ENCODE peak calls at places on chromosomes 3 and 15, in ten cellular contexts. H is Panc1, S is GM06990, T is gastrocnemius medialis, Q is heart left ventricle, E is AG09309, D is retinal pigment epithelial cell, Z is mucosa of descending colon, C is cardiac muscle cell, M is HCT116. I is an unnamed sample.

GRCh38 chr3:55160241-55160877 is 232.5 kb upstream of the LRTM1 start:
- DNase-seq in H (no peak), S (peak), T (peak), Q (peak), E (peak), D (peak), Z (peak), C (peak), M (no peak), I (peak)

GRCh38 chr3:47342156-47342555 is 38.7 kb upstream of the PTPN23 start:
- DNase-seq in H (no peak), S (no peak), T (no peak), Q (no peak), E (no peak), D (no peak), Z (no peak), C (peak), M (no peak), I (no peak)

GRCh38 chr3:66472313-66473134 is 28.3 kb downstream of the LRIG1 start:
- DNase-seq in H (no peak), S (peak), T (peak), Q (no peak), E (no peak), D (no peak), Z (peak), C (peak), M (no peak), I (peak)

GRCh38 chr15:77550275-77551251 is 82.1 kb downstream of the LINGO1 start:
- DNase-seq in H (no peak), S (no peak), T (no peak), Q (no peak), E (no peak), D (no peak), Z (no peak), C (no peak), M (no peak), I (no peak)

GRCh38 chr15:59918994-59919951 is 84.8 kb upstream of the FOXB1 start:
- DNase-seq in H (peak), S (peak), T (no peak), Q (no peak), E (peak), D (peak), Z (no peak), C (peak), M (no peak), I (peak)

GRCh38 chr3:136804813-136805212 is 14.1 kb upstream of the SLC35G2 start:
- DNase-seq in H (no peak), S (no peak), T (no peak), Q (no peak), E (no peak), D (no peak), Z (no peak), C (no peak), M (no peak), I (no peak)

GRCh38 chr15:52020253-52021085 is 1.4 kb downstream of the MAPK6 start:
- DNase-seq in H (no peak), S (no peak), T (no peak), Q (no peak), E (no peak), D (no peak), Z (no peak), C (peak), M (no peak), I (peak)

GRCh38 chr3:137110392-137110996 is 152.7 kb downstream of the IL20RB start:
- DNase-seq in H (peak), S (no peak), T (no peak), Q (no peak), E (no peak), D (no peak), Z (peak), C (peak), M (peak), I (peak)

GRCh38 chr3:184459355-184459754 is 79.5 kb downstream of the CHRD start:
- DNase-seq in H (peak), S (no peak), T (no peak), Q (peak), E (peak), D (no peak), Z (no peak), C (peak), M (peak), I (no peak)

GRCh38 chr3:52126036-52126435 is 28.2 kb downstream of the POC1A start:
- DNase-seq in H (no peak), S (no peak), T (no peak), Q (no peak), E (no peak), D (no peak), Z (no peak), C (no peak), M (no peak), I (no peak)

GRCh38 chr3:147157629-147158028 is 248.7 kb downstream of the ZIC4 start:
- DNase-seq in H (no peak), S (no peak), T (no peak), Q (no peak), E (peak), D (no peak), Z (no peak), C (no peak), M (no peak), I (no peak)

GRCh38 chr3:14472471-14473351 is 67.4 kb downstream of the GRIP2 start:
- DNase-seq in H (no peak), S (no peak), T (no peak), Q (no peak), E (peak), D (peak), Z (peak), C (peak), M (peak), I (peak)

DNA sequence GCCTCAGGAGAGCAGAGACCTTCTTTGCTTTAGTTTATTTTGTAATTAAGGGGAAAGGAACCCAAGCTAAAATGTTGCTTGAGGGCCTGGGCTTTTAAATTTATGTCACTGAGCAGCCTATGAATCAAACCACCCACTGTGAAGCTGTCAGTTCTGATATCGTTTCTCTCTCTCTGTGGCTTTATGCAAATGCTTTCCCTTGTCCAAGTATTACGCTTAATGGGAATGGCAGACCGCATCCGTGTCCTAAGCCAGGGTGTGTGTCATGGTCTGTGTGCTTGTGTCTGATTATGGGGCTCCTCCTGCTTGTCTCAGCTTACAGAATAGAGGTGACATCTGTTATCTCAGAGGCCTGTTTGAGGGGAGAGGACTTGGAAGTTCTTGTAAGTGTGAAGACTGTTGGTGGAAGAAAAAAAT is 82.4 kb downstream of the EBLN2 start:
- DNase-seq in H (no peak), S (no peak), T (peak), Q (no peak), E (peak), D (peak), Z (no peak), C (peak), M (no peak), I (no peak)
- H3K4me3 ChIP-seq in H (no peak), S (no peak), T (no peak), Q (no peak), E (no peak), D (no peak), Z (no peak), C (no peak), M (no peak), I (no peak)

DNA sequence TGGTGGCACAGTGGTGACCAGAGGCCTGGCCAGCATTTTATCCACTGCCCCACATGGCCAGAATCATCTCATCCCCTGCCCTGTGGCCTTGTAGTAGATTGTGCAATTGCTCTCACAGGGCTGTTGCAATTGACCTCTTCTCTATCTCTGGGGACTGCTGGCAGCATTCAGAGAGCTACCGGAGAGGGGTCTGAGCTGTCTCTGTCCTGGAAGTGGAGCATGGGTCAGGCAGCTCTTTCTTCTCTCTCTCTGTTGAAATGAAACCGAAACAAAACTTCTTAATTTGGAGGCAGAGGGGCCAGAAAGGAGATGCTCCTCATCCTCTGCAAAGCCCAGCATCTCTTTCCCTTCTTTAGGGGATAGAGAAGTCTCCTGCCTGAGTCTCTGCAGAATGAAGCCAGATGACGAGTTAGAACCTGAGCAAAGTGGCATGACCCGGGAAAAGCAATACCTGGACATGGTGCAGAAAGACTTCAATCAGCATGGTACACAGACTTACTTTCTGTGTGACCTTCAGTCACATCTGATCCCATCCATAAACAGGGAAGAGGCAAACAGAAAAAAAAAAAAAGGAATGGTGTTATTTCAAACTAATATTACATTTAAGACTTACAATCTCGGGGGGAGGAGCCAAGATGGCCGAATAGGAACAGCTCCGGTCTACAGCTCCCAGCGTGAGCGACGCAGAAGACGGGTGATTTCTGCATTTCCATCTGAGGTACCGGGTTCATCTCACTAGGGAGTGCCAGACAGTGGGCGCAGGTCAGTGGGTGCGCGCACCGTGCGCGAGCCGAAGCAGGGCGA is 144.5 kb upstream of the BCL6 start:
- DNase-seq in H (no peak), S (no peak), T (peak), Q (peak), E (no peak), D (no peak), Z (no peak), C (peak), M (peak), I (no peak)
- TF ChIP-seq CTCF in H (no peak), S (no peak), T (no peak), Q (no peak), E (no peak), D (no peak), Z (no peak), C (no peak), M (no peak), I (no peak)

DNA sequence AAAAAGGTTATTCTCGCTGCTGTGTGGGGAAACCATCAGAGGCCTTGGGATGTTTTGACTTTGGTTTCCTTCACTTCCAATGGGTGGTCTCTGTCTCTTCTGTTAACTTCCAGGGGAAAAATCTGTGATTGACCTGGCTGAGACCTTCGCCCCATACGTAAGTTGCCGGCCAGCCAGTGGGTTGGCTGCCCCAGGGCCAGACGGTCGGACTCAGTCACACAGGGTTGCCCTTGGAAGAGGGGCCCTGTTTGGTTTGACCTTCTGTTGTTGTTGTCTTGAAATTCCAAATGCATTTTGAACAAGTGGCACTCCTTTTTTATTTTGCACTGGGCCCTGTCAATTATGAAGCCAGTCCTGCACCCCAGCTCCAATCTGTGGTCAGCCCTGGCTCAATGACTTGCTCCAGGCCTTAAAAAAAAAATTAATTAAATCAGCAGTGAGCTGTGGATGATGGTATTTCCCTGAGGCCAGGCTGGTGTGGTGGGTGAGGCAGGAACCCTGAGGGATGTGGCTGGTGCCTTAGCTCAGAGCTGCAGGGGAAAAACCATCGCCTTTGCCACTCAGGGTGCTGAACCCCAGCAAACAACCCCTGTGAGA is 4.5 kb downstream of the FAM107A start:
- DNase-seq in H (no peak), S (no peak), T (no peak), Q (no peak), E (no peak), D (no peak), Z (no peak), C (no peak), M (no peak), I (no peak)
- H3K4me3 ChIP-seq in H (no peak), S (no peak), T (no peak), Q (no peak), E (no peak), D (no peak), Z (no peak), C (no peak), M (no peak), I (no peak)

GRCh38 chr15:44710236-44711088 is 661 bp downstream of the PATL2 start:
- DNase-seq in H (no peak), S (no peak), T (no peak), Q (peak), E (no peak), D (no peak), Z (peak), C (peak), M (no peak), I (peak)
- TF ChIP-seq CTCF in H (peak), S (peak), T (no peak), Q (peak), E (peak), D (peak), Z (no peak), C (peak), M (peak), I (peak)

GRCh38 chr3:127998596-127998995 is 53.6 kb upstream of the SEC61A1 start:
- DNase-seq in H (no peak), S (no peak), T (no peak), Q (no peak), E (no peak), D (no peak), Z (no peak), C (no peak), M (no peak), I (no peak)

GRCh38 chr3:127999509-128000106 is 52.6 kb upstream of the SEC61A1 start:
- DNase-seq in H (no peak), S (no peak), T (no peak), Q (no peak), E (no peak), D (no peak), Z (no peak), C (no peak), M (no peak), I (no peak)

GRCh38 chr3:128001576-128001975 is 50.7 kb upstream of the SEC61A1 start:
- DNase-seq in H (no peak), S (no peak), T (no peak), Q (no peak), E (no peak), D (no peak), Z (no peak), C (no peak), M (no peak), I (no peak)

GRCh38 chr3:127997016-127997415 is 55.2 kb upstream of the SEC61A1 start:
- DNase-seq in H (no peak), S (no peak), T (no peak), Q (no peak), E (no peak), D (no peak), Z (no peak), C (no peak), M (no peak), I (no peak)

DNA sequence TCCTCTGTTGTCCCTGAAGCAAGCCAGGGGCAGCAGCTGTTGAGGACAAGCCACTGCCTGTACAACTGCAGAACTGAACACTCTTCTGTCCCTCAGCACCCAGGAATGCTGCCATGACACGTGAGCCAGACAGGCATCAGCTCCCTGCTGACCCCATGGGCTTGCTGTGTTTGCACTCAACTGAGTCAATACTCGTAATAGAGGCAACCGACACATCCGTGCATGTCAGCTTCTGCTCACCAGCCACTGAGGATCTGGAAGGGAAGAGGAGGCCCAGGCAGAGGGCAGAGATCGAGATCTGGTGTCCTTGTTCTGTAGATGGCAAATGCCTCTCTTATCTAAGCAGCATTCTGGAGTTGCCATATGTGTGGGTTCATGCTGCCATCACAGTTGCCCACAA is 54.3 kb upstream of the SEC61A1 start:
- DNase-seq in H (no peak), S (no peak), T (no peak), Q (no peak), E (no peak), D (no peak), Z (no peak), C (no peak), M (no peak), I (no peak)
- H3K4me3 ChIP-seq in H (no peak), S (no peak), T (no peak), Q (no peak), E (no peak), D (no peak), Z (no peak), C (no peak), M (no peak), I (no peak)

GRCh38 chr3:8484409-8485140 is 17.0 kb upstream of the LMCD1 start:
- DNase-seq in H (no peak), S (no peak), T (no peak), Q (no peak), E (no peak), D (no peak), Z (no peak), C (no peak), M (no peak), I (no peak)

GRCh38 chr3:8482263-8482662 is 19.4 kb upstream of the LMCD1 start:
- DNase-seq in H (no peak), S (no peak), T (no peak), Q (no peak), E (no peak), D (no peak), Z (no peak), C (peak), M (no peak), I (no peak)

GRCh38 chr3:8480699-8481098 is 20.9 kb upstream of the LMCD1 start:
- DNase-seq in H (no peak), S (no peak), T (no peak), Q (no peak), E (no peak), D (no peak), Z (no peak), C (no peak), M (no peak), I (no peak)

GRCh38 chr3:8482960-8483665 is 18.5 kb upstream of the LMCD1 start:
- DNase-seq in H (no peak), S (no peak), T (peak), Q (peak), E (peak), D (no peak), Z (peak), C (peak), M (no peak), I (no peak)

DNA sequence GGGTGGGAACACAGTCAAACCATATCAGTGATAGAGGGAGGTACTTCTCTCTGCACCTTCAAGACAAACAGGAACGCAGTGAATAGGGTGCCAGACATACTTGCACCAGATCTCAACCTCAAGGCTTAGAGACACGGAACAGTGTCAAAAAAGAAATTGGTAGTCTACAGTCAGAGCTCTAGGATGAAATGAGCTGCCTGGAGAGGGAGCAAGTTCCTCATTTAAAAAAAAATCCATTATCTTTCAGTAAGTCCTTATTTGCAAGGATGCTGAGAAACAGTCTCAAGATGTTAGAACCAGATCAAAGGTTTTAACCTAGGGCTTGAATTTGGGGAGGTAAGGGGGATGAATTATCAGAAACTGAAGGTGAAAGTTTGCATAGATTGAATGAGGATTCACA is 20.2 kb upstream of the LMCD1 start:
- DNase-seq in H (no peak), S (no peak), T (no peak), Q (no peak), E (no peak), D (no peak), Z (no peak), C (peak), M (no peak), I (no peak)
- TF ChIP-seq CTCF in H (no peak), S (no peak), T (no peak), Q (peak), E (peak), D (no peak), Z (no peak), C (peak), M (no peak), I (no peak)

DNA sequence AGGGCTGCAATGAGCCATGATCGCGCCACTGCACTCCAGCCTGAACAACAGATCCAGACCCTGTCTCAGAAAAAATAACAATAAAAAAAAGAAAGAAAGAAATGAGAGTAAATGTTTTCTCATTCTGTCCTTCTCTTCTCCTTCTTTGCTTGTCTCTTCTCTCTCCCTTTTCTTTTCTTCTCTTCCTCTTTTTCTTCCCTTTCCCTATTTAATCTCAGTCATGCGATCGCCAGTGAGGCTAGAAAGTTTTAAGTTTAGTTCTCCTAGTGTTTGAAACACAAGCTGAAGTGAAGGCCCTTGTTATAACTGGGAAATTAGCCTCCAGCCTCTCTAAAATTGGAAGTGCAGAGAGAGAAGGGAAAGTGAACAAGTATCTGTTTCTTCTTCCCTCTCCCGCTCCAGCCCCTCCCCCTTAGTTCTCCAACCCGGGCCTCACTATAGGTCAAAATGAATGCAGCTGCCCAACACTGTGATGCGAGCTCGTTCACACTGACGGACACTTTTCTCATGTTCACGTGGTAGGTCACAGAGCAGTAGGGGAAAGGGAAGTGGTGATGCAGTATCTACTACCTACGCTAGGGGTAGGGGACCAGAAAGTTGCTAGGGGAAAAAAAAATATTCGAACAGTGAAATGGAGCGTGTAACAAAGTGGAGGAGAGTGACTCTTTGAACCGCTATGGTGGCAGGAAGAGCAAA is 23.4 kb upstream of the TSC22D2 start:
- DNase-seq in H (no peak), S (peak), T (no peak), Q (no peak), E (no peak), D (no peak), Z (peak), C (peak), M (no peak), I (peak)
- H3K4me3 ChIP-seq in H (no peak), S (peak), T (no peak), Q (no peak), E (no peak), D (peak), Z (no peak), C (no peak), M (no peak), I (peak)